ENCODE peak calls at places on chromosomes 3 and 15, in seven cellular contexts. A, P, O, T, V, K and Q are unnamed samples.

GRCh38 chr3:32841875-32842505 is 24.2 kb downstream of the TRIM71 start:
- DNase-seq in A (no peak), T (no peak), V (no peak), K (no peak), P (no peak), O (no peak), Q (no peak)

GRCh38 chr15:48086582-48086981 is 34.2 kb upstream of the SLC24A5 start:
- DNase-seq in P (no peak), T (no peak), V (no peak), O (no peak), K (no peak), A (no peak), Q (no peak)

GRCh38 chr15:57227899-57228298 is 148.4 kb upstream of the CGNL1 start:
- DNase-seq in O (no peak), V (no peak), A (no peak), T (no peak), K (no peak), P (no peak), Q (no peak)

GRCh38 chr15:96002890-96003859 is 327.3 kb upstream of the NR2F2 start:
- DNase-seq in A (no peak), T (no peak), K (no peak), V (no peak), O (no peak), P (no peak), Q (no peak)

GRCh38 chr15:47741082-47741481 is 23.8 kb downstream of the SEMA6D start:
- DNase-seq in A (no peak), T (no peak), V (no peak), O (no peak), K (no peak), P (no peak), Q (no peak)

GRCh38 chr3:72142028-72142427 is 357.1 kb upstream of the PROK2 start:
- DNase-seq in K (no peak), T (no peak), P (no peak), V (no peak), A (no peak), O (no peak), Q (no peak)

GRCh38 chr3:27570421-27571106 is 86.4 kb upstream of the SLC4A7 start:
- DNase-seq in A (no peak), K (no peak), P (peak; percentile 33), O (no peak), T (no peak), V (no peak), Q (no peak)

GRCh38 chr3:139020868-139021234 is at the start of gene PRR23B:
- DNase-seq in A (no peak), K (no peak), V (no peak), T (peak; percentile 47), O (no peak), P (no peak), Q (peak; percentile 9)

GRCh38 chr3:60512506-60512905 is 738.7 kb downstream of the FHIT start:
- DNase-seq in O (no peak), K (no peak), V (no peak), A (no peak), T (no peak), P (no peak), Q (no peak)

GRCh38 chr15:41944313-41944940 is 27.9 kb downstream of the EHD4 start:
- DNase-seq in T (peak; percentile 33), K (no peak), A (peak; percentile 72), V (peak; percentile 66), P (no peak), O (no peak), Q (peak; percentile 70)

GRCh38 chr3:4587838-4588105 is 94.6 kb downstream of the ITPR1 start:
- DNase-seq in O (no peak), A (no peak), V (no peak), P (no peak), K (no peak), T (no peak), Q (no peak)

GRCh38 chr15:81133782-81134461 is at the start of gene CFAP161:
- DNase-seq in K (peak; percentile 75), A (peak; percentile 57), V (peak; percentile 78), O (peak; percentile 93), P (peak; percentile 73), T (peak; percentile 98), Q (peak; percentile 29)

GRCh38 chr15:39403674-39404117 is 177.2 kb upstream of the THBS1 start:
- DNase-seq in O (peak; percentile 70), A (no peak), V (no peak), T (no peak), P (no peak), K (no peak), Q (peak; percentile 44)

GRCh38 chr3:156317457-156317856 is 197.1 kb downstream of the KCNAB1 start:
- DNase-seq in K (no peak), A (no peak), V (no peak), T (no peak), P (no peak), O (no peak), Q (peak; percentile 28)

GRCh38 chr15:92960996-92961681 is 61.0 kb downstream of the CHD2 start:
- DNase-seq in T (no peak), K (no peak), P (no peak), A (no peak), V (no peak), O (no peak), Q (no peak)

GRCh38 chr15:80118956-80119355 is 33.8 kb upstream of the FAH start:
- DNase-seq in P (no peak), A (no peak), T (no peak), K (no peak), V (no peak), O (no peak), Q (no peak)

GRCh38 chr3:183981990-183982658 is 35.6 kb downstream of the ABCC5 start:
- DNase-seq in A (no peak), V (no peak), K (no peak), T (no peak), O (no peak), P (no peak), Q (no peak)

GRCh38 chr3:122030381-122031122 is 8.5 kb upstream of the ILDR1 start:
- DNase-seq in O (no peak), P (no peak), V (no peak), T (no peak), A (no peak), K (no peak), Q (no peak)

GRCh38 chr15:57138260-57138895 is 219.9 kb downstream of the TCF12 start:
- DNase-seq in V (peak; percentile 39), P (peak; percentile 42), T (peak; percentile 83), O (no peak), A (peak; percentile 41), K (peak; percentile 31), Q (peak; percentile 34)

GRCh38 chr15:92677998-92678397 is 22.4 kb upstream of the FAM174B start:
- DNase-seq in T (peak; percentile 37), V (peak; percentile 42), P (no peak), A (peak; percentile 33), K (no peak), O (peak; percentile 66), Q (no peak)

GRCh38 chr3:132661120-132661519 is 991 bp downstream of the UBA5 start:
- DNase-seq in O (no peak), A (no peak), P (no peak), T (no peak), V (no peak), K (no peak), Q (no peak)

GRCh38 chr3:115476472-115476871 is 146.8 kb upstream of the GAP43 start:
- DNase-seq in A (no peak), O (no peak), T (no peak), V (no peak), P (no peak), K (no peak), Q (no peak)

GRCh38 chr3:105364113-105364512 is 2.6 kb upstream of the ALCAM start:
- DNase-seq in P (no peak), O (no peak), A (no peak), T (no peak), K (no peak), V (no peak), Q (no peak)

GRCh38 chr3:1196997-1197396 is 104.2 kb downstream of the CNTN6 start:
- DNase-seq in V (no peak), T (no peak), O (no peak), K (no peak), A (no peak), P (no peak), Q (no peak)

GRCh38 chr15:40776537-40777141 is 6.9 kb downstream of the C15orf62 start:
- DNase-seq in A (no peak), T (no peak), V (peak; percentile 45), O (no peak), K (peak; percentile 89), P (no peak), Q (no peak)

GRCh38 chr15:94412979-94413741 is 181.8 kb downstream of the MCTP2 start:
- DNase-seq in T (no peak), P (no peak), O (no peak), K (no peak), A (no peak), V (no peak), Q (peak; percentile 22)
- H3K27ac ChIP-seq in T (no peak overlapping the region), P (no peak overlapping the region), O (no peak overlapping the region), K (no peak overlapping the region), A (no peak overlapping the region), V (no peak overlapping the region), Q (no peak overlapping the region)

GRCh38 chr3:171088984-171089754 is 62.6 kb upstream of the SLC2A2 start:
- DNase-seq in P (no peak), V (peak; percentile 4), K (no peak), O (no peak), A (peak; percentile 42), T (no peak), Q (peak; percentile 23)

GRCh38 chr3:171094411-171094810 is 67.9 kb upstream of the SLC2A2 start:
- DNase-seq in T (no peak), K (no peak), A (no peak), O (no peak), V (no peak), P (no peak), Q (no peak)

GRCh38 chr3:171092467-171092911 is 66.0 kb upstream of the SLC2A2 start:
- DNase-seq in A (no peak), P (no peak), O (no peak), T (no peak), V (no peak), K (no peak), Q (peak; percentile 88)

GRCh38 chr3:171086914-171087313 is 60.4 kb upstream of the SLC2A2 start:
- DNase-seq in A (no peak), O (no peak), K (no peak), V (no peak), T (no peak), P (no peak), Q (no peak)

DNA sequence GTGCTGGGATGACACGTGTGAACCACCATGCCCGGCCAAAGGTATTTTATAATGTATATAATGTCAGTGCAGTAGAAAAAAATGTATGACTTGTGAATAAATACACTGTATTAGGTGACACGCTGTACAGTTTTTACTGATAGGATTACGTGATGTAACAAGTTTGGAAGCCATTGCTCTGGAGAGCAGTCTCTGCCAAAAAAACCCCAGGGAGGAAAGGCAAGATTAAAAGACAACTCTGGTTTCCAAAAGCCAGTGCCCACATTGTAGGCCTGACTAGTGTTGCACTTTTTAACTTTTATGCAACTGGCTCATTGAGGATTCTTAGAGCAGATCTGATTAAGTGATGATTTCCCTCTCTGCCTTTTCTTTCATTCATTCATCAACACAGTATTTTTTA is 62.0 kb upstream of the SLC2A2 start:
- DNase-seq in O (no peak), P (no peak), A (no peak), T (no peak), V (no peak), K (no peak), Q (no peak)
- H3K27ac ChIP-seq in O (peak overlapping the region; percentile 55), P (peak overlapping the region; percentile 8), A (no peak overlapping the region), T (peak overlapping the region; percentile 4), V (no peak overlapping the region), K (no peak overlapping the region), Q (no peak overlapping the region)

GRCh38 chr3:127819656-127820055 is 2.7 kb downstream of the MGLL start:
- DNase-seq in V (no peak), O (no peak), P (no peak), T (peak; percentile 31), K (no peak), A (no peak), Q (no peak)
- H3K27ac ChIP-seq in V (no peak overlapping the region), O (peak overlapping the region; percentile 87), P (peak overlapping the region; percentile 95), T (no peak overlapping the region), K (peak overlapping the region; percentile 41), A (no peak overlapping the region), Q (no peak overlapping the region)

GRCh38 chr3:96836153-96836915 is 21.9 kb downstream of the EPHA6 start:
- DNase-seq in O (no peak), K (no peak), V (no peak), P (no peak), T (no peak), A (no peak), Q (no peak)
- H3K27ac ChIP-seq in O (no peak overlapping the region), K (no peak overlapping the region), V (no peak overlapping the region), P (no peak overlapping the region), T (no peak overlapping the region), A (no peak overlapping the region), Q (no peak overlapping the region)